ENCODE peak calls at places on chromosomes 6 and 20, in eight cellular contexts. V, A, Y, N, H, C, R and F are unnamed samples. For H3K4me1, the result is how much of the 10 kb centered on the place peaks cover.

GRCh38 chr6:18055714-18056382 is 66.6 kb downstream of the NHLRC1 start:
- DNase-seq in V (no peak), A (no peak), Y (no peak), N (no peak), H (no peak), C (no peak), R (no peak), F (no peak)

GRCh38 chr20:49384437-49385434 is 97.7 kb downstream of the KCNB1 start:
- DNase-seq in V (peak), A (peak), Y (peak), N (peak), H (peak), C (no peak), R (peak), F (peak)

GRCh38 chr6:22658934-22659333 is 89.6 kb downstream of the HDGFL1 start:
- DNase-seq in V (no peak), A (no peak), Y (no peak), N (no peak), H (no peak), C (no peak), R (no peak), F (no peak)

GRCh38 chr6:107113460-107114212 is 1.7 kb downstream of the BEND3 start:
- DNase-seq in V (peak), A (no peak), Y (no peak), N (no peak), H (no peak), C (no peak), R (no peak), F (peak)

GRCh38 chr6:6685249-6685667 is 96.7 kb downstream of the LY86 start:
- DNase-seq in V (no peak), A (no peak), Y (no peak), N (no peak), H (peak), C (peak), R (no peak), F (no peak)

GRCh38 chr6:143187173-143187908 is 126.7 kb downstream of the AIG1 start:
- DNase-seq in V (no peak), A (no peak), Y (peak), N (no peak), H (peak), C (no peak), R (no peak), F (no peak)

GRCh38 chr6:143559101-143559500 is 47.6 kb upstream of the FUCA2 start:
- DNase-seq in V (no peak), A (no peak), Y (no peak), N (no peak), H (no peak), C (no peak), R (no peak), F (no peak)

GRCh38 chr20:40535816-40536215 is 153.2 kb downstream of the MAFB start:
- DNase-seq in V (no peak), A (no peak), Y (no peak), N (no peak), H (no peak), C (no peak), R (no peak), F (no peak)

GRCh38 chr6:130814506-130814905 is 12.7 kb upstream of the SMLR1 start:
- DNase-seq in V (no peak), A (no peak), Y (no peak), N (no peak), H (no peak), C (no peak), R (no peak), F (no peak)

GRCh38 chr20:5270608-5271007 is 46.1 kb downstream of the PROKR2 start:
- DNase-seq in V (no peak), A (no peak), Y (no peak), N (no peak), H (no peak), C (no peak), R (peak), F (no peak)

GRCh38 chr6:14754636-14755513 is 491.0 kb upstream of the JARID2 start:
- DNase-seq in V (no peak), A (peak), Y (no peak), N (no peak), H (no peak), C (no peak), R (no peak), F (no peak)

GRCh38 chr6:42978793-42979522 is at the start of gene PEX6:
- DNase-seq in V (peak), A (peak), Y (peak), N (peak), H (peak), C (peak), R (peak), F (peak)

DNA sequence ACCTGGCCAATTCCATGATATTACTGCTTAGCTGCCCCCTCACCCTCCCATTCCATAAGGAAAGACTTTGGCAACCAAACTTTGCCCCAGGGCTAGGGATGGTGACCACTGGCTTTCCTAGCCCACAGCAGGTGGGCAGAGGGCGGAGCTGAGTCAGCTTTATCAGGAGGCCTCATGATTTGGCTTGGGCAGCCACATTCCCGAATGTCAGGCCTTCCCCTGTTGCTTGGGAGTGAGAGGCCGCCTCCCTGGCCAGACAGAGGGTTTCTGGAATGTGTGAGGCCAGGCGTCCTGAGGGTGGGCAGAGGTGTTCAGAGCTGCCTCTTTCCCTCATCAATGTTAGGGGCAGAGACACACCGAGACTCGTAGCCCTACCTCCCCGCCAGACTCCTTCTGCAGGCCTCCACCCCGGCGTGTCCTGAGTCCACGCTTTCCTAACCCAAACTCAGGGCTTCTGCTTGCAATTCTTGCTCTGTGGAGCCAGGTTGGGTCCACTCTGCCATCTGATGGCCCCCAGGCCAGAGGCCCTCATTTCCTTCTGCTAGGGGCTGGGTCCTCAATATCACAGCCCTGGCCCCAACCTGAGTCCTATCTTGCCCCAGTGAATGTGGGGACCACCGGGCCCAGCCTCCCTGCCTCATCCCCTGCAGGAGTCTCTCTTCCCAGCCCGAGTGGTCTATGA is 19.3 kb downstream of the UQCC2 start:
- DNase-seq in V (no peak), A (no peak), Y (no peak), N (peak), H (no peak), C (no peak), R (peak), F (no peak)
- H3K27ac ChIP-seq in V (no peak), A (peak), Y (no peak), N (peak), H (no peak), C (no peak), R (no peak), F (no peak)

DNA sequence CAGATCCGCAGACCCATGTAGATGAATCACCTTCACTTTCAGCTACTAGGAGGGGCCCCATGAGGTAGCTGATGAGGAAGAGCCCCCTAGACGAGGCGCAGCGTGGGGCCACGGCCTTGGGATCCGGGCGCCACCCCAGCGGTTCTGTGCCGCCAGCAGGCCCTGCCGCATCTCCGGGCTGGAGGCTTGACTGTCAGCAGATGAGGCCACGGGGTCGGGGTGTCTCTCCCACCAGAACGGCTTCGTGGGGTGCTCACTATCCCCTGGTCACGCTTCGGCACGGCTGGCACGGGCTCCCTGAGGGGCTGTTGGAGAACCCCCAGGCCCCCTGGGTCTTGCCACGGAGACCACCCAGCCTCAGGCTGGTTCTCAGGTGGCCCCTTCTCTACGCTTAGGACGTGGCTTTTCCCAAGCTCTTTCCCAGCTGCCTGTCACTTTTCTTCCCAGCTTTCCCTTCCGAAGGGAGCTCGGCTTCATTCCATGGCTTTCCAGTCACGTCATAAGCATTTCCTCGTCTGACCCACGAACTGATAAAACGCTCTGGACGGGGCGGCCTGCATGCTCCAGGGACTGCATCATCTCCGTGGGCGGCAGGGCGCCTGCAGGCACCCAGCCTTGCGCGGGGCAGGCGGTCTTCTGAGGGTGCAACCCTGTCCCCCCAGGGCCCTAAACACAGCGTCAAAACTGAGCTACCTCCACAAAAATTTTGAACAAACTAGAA is 85.9 kb downstream of the THBS2 start:
- DNase-seq in V (no peak), A (no peak), Y (peak), N (peak), H (no peak), C (no peak), R (no peak), F (peak)
- H3K4me1 ChIP-seq in V (under half), A (under half), Y (under half), N (under half), H (under half), C (under half), R (under half), F (under half)

GRCh38 chr6:155660243-155660977 is 204.8 kb upstream of the NOX3 start:
- DNase-seq in V (no peak), A (no peak), Y (no peak), N (no peak), H (no peak), C (no peak), R (no peak), F (no peak)
- H3K27ac ChIP-seq in V (no peak), A (no peak), Y (no peak), N (no peak), H (no peak), C (no peak), R (no peak), F (no peak)

GRCh38 chr6:4521070-4521469 is 255.1 kb upstream of the CDYL start:
- DNase-seq in V (no peak), A (no peak), Y (no peak), N (no peak), H (no peak), C (no peak), R (no peak), F (no peak)

GRCh38 chr6:4518506-4518905 is 257.7 kb upstream of the CDYL start:
- DNase-seq in V (no peak), A (no peak), Y (peak), N (no peak), H (peak), C (peak), R (no peak), F (no peak)

DNA sequence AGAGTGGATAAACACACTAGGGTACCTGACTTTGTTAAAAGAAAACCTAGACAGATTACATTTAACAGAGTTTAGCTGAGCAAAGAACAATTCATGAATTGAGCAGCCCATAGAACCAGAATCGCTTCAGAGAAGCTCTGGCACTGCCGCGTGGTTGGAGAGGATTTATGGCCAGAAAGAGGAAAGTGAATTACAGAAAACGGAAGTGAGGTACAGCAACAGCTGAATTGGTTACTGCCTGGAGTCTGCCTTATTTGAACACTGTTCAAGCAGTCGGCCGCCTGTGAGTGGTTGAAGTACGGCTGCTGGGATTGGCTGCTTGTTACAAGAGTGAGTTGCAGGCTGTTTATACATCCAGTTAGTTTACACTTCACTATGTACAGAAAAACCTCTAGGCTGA is 253.8 kb upstream of the CDYL start:
- DNase-seq in V (no peak), A (peak), Y (no peak), N (no peak), H (no peak), C (no peak), R (no peak), F (no peak)
- H3K4me1 ChIP-seq in V (under half), A (under half), Y (under half), N (under half), H (under half), C (under half), R (under half), F (under half)

GRCh38 chr6:150857062-150857905 is 8.2 kb upstream of the MTHFD1L start:
- DNase-seq in V (no peak), A (no peak), Y (peak), N (no peak), H (peak), C (no peak), R (no peak), F (no peak)
- H3K27ac ChIP-seq in V (no peak), A (no peak), Y (peak), N (peak), H (peak), C (no peak), R (no peak), F (peak)

DNA sequence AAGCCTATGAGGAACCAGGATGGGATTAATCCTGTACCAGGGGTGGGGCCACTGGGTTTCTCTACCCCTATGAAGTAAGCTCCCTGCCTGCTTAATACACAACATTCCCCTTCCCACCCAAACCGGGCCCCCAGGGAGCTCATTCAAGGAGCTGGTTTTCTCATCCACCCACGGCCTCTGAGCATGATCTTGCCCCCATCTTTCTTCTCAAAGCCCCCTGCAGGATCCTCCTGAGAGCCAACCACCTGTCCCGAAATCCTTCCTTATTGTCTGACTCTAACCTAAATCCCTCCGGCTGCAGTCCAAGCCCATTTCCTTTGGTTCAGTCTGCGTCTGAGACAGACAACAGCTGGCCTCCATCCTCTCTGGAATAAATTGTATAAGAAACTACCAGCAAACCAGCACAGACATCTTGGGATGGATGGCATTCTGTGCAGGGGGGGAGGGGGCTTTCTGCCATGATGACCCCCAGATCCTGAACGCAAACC is 21.0 kb downstream of the KCNK5 start:
- DNase-seq in V (no peak), A (no peak), Y (no peak), N (no peak), H (no peak), C (no peak), R (no peak), F (no peak)
- H3K4me1 ChIP-seq in V (under half), A (under half), Y (under half), N (under half), H (under half), C (under half), R (half or more), F (under half)

GRCh38 chr6:35428421-35429149 is 23.6 kb upstream of the FANCE start:
- DNase-seq in V (no peak), A (no peak), Y (peak), N (no peak), H (peak), C (no peak), R (no peak), F (no peak)
- H3K27ac ChIP-seq in V (no peak), A (no peak), Y (peak), N (no peak), H (peak), C (no peak), R (no peak), F (no peak)

GRCh38 chr6:77470983-77471382 is 7.7 kb upstream of the HTR1B start:
- DNase-seq in V (no peak), A (no peak), Y (no peak), N (no peak), H (no peak), C (no peak), R (no peak), F (no peak)

GRCh38 chr6:77474973-77475372 is 11.7 kb upstream of the HTR1B start:
- DNase-seq in V (no peak), A (no peak), Y (no peak), N (no peak), H (no peak), C (no peak), R (no peak), F (no peak)

GRCh38 chr6:77468939-77469338 is 5.6 kb upstream of the HTR1B start:
- DNase-seq in V (no peak), A (no peak), Y (no peak), N (no peak), H (no peak), C (no peak), R (no peak), F (no peak)

GRCh38 chr6:77474286-77474956 is 11.1 kb upstream of the HTR1B start:
- DNase-seq in V (no peak), A (peak), Y (no peak), N (no peak), H (no peak), C (no peak), R (no peak), F (no peak)
- H3K4me1 ChIP-seq in V (under half), A (under half), Y (under half), N (under half), H (under half), C (under half), R (under half), F (under half)

DNA sequence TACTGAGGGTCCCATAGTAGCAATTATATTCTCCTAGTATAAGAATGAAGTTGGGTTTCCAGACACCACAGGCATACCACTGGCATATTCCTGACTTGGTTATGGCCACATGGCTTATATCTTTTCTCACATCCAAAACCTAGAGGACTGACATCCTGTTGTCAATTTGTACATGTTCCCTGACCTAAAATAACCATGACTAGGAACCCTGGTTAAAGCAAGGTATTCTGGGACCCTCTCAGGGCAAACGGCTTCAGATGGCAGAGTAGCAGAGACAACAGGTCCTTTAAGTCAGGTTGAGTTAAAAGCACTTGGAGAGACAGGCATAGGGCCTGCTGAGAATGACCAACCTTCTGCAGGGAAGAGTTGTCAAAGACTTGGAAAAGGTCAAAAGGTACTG is 12.6 kb downstream of the MAP3K5 start:
- DNase-seq in V (no peak), A (no peak), Y (no peak), N (no peak), H (no peak), C (no peak), R (no peak), F (no peak)
- H3K27ac ChIP-seq in V (no peak), A (no peak), Y (no peak), N (peak), H (no peak), C (peak), R (no peak), F (no peak)

GRCh38 chr6:70394518-70395300 is 18.6 kb upstream of the FAM135A start:
- DNase-seq in V (no peak), A (no peak), Y (no peak), N (no peak), H (no peak), C (no peak), R (peak), F (no peak)
- H3K4me1 ChIP-seq in V (under half), A (under half), Y (under half), N (under half), H (under half), C (under half), R (under half), F (under half)